ENCODE peak calls at places on chromosomes 2 and 18, in six cellular contexts. L is activated CD4-positive, alpha-beta T cell treated with anti-CD3 and anti-CD28 coated beads, Interleukin-2, amount 10 ng/mL, durations not matched to agents 7 days and 5 days; V is osteocyte; P is activated CD8-positive, alpha-beta memory T cell treated with anti-CD3 and anti-CD28 coated beads for 24 hours; G is effector memory CD8-positive, alpha-beta T cell; X is OCI-M1. M is an unnamed sample.

GRCh38 chr2:200159366-200159720 is 147.2 kb upstream of the SPATS2L start:
- DNase-seq in V (no peak), X (no peak), P (no peak), G (no peak), L (no peak), M (no peak)

GRCh38 chr18:46416706-46417638 is 240.0 kb downstream of the LOXHD1 start:
- DNase-seq in G (no peak), X (peak; percentile 48), V (no peak), P (no peak), L (no peak), M (peak; percentile 50)

GRCh38 chr2:86704482-86704971 is 15.6 kb upstream of the RMND5A start:
- DNase-seq in V (no peak), L (no peak), P (no peak), X (no peak), G (no peak), M (no peak)

GRCh38 chr18:25786778-25787177 is 303.6 kb downstream of the SS18 start:
- DNase-seq in L (no peak), V (no peak), G (no peak), X (no peak), P (no peak), M (no peak)

GRCh38 chr18:48607049-48607984 is 68.5 kb downstream of the CTIF start:
- DNase-seq in G (no peak), X (peak; percentile 34), P (no peak), V (peak; percentile 89), L (no peak), M (peak; percentile 27)

GRCh38 chr2:143058795-143059194 is 70.4 kb upstream of the ARHGAP15 start:
- DNase-seq in P (no peak), G (no peak), X (no peak), L (no peak), V (no peak), M (no peak)

GRCh38 chr2:205714058-205714776 is 31.9 kb downstream of the NRP2 start:
- DNase-seq in V (no peak), P (no peak), L (no peak), G (no peak), X (peak; percentile 74), M (peak; percentile 57)

GRCh38 chr2:190270298-190270697 is 49.3 kb downstream of the HIBCH start:
- DNase-seq in X (no peak), G (no peak), V (no peak), L (no peak), P (no peak), M (no peak)

GRCh38 chr2:160720098-160720497 is 226.5 kb upstream of the RBMS1 start:
- DNase-seq in L (no peak), X (no peak), P (no peak), G (no peak), V (no peak), M (no peak)

GRCh38 chr18:864872-865273 is 39.8 kb upstream of the ADCYAP1 start:
- DNase-seq in L (peak; percentile 69), X (peak; percentile 87), V (no peak), P (peak; percentile 76), G (peak; percentile 46), M (peak; percentile 78)

GRCh38 chr2:145652051-145652450 is 1132.1 kb upstream of the ZEB2 start:
- DNase-seq in P (no peak), L (no peak), G (no peak), V (no peak), X (no peak), M (peak; percentile 10)

GRCh38 chr18:29560270-29560669 is 1383.3 kb upstream of the CDH2 start:
- DNase-seq in V (no peak), X (peak; percentile 21), G (no peak), L (no peak), P (no peak), M (peak; percentile 16)

GRCh38 chr2:94966689-94967088 is 58.8 kb upstream of the MAL start:
- DNase-seq in G (no peak), V (no peak), L (no peak), X (no peak), P (no peak), M (no peak)

GRCh38 chr2:98935111-98935770 is 784 bp downstream of the CRACDL start:
- DNase-seq in L (no peak), V (no peak), X (no peak), G (no peak), P (no peak), M (no peak)

GRCh38 chr2:16626497-16626896 is 39.1 kb downstream of the CYRIA start:
- DNase-seq in V (no peak), G (no peak), P (no peak), X (no peak), L (no peak), M (peak; percentile 81)

GRCh38 chr18:48904086-48904485 is 46.7 kb downstream of the SMAD7 start:
- DNase-seq in G (no peak), P (no peak), X (no peak), V (no peak), L (no peak), M (no peak)

GRCh38 chr2:181456660-181457120 is 496 bp upstream of the ITGA4 start:
- DNase-seq in V (peak; percentile 68), G (peak; percentile 74), X (peak; percentile 89), L (peak; percentile 87), P (peak; percentile 84), M (peak; percentile 98)

GRCh38 chr2:153967248-153967973 is 95.7 kb downstream of the GALNT13 start:
- DNase-seq in P (no peak), V (no peak), X (no peak), L (no peak), G (no peak), M (no peak)

GRCh38 chr2:174535083-174535482 is 48.3 kb upstream of the GPR155 start:
- DNase-seq in P (no peak), V (no peak), G (no peak), L (no peak), X (no peak), M (no peak)

GRCh38 chr2:162732946-162733698 is 105.4 kb downstream of the KCNH7 start:
- DNase-seq in V (no peak), L (no peak), P (no peak), G (no peak), X (peak; percentile 70), M (no peak)

GRCh38 chr2:219622472-219622871 is 5.0 kb upstream of the SLC4A3 start:
- DNase-seq in L (no peak), P (no peak), G (no peak), X (no peak), V (no peak), M (no peak)

GRCh38 chr2:233010569-233011267 is 2.3 kb downstream of the NGEF start:
- DNase-seq in V (peak; percentile 68), P (no peak), L (no peak), X (no peak), G (no peak), M (no peak)

GRCh38 chr2:71603311-71603794 is 150.0 kb downstream of the DYSF start:
- DNase-seq in P (no peak), L (no peak), X (no peak), G (no peak), V (no peak), M (peak; percentile 93)

GRCh38 chr18:79947881-79948610 is 3.4 kb downstream of the SLC66A2 start:
- DNase-seq in P (no peak), L (no peak), X (no peak), G (no peak), V (no peak), M (no peak)

GRCh38 chr18:40367576-40367975 is 1587.5 kb upstream of the PIK3C3 start:
- DNase-seq in G (no peak), X (no peak), V (no peak), L (no peak), P (no peak), M (no peak)

GRCh38 chr2:189276277-189276676 is 96.7 kb upstream of the COL5A2 start:
- DNase-seq in P (no peak), L (no peak), X (no peak), G (no peak), V (no peak), M (no peak)

GRCh38 chr2:218223046-218223445 is 6.1 kb downstream of the ARPC2 start:
- DNase-seq in G (no peak), P (no peak), L (no peak), X (no peak), V (no peak), M (no peak)

GRCh38 chr2:223414646-223415045 is 187.5 kb downstream of the SCG2 start:
- DNase-seq in V (no peak), X (no peak), L (no peak), P (no peak), G (no peak), M (no peak)

GRCh38 chr2:55518846-55519167 is 711 bp upstream of the CFAP36 start:
- DNase-seq in L (peak; percentile 17), P (no peak), X (peak; percentile 77), V (no peak), G (no peak), M (peak; percentile 60)

M was measured in NB4.